ENCODE peak calls at places on chromosomes 16 and 17, in seven cellular contexts. X, V, S, N, K, A and P are unnamed samples.

GRCh38 chr17:81691196-81691595 is 7.4 kb downstream of the HGS start:
- DNase-seq in X (no peak), V (no peak), S (no peak), N (no peak), K (no peak), A (no peak), P (no peak)

GRCh38 chr17:35666967-35667552 is 64.4 kb upstream of the RASL10B start:
- DNase-seq in X (peak), V (no peak), S (no peak), N (no peak), K (peak), A (no peak), P (peak)

GRCh38 chr17:40330850-40331470 is 22.0 kb downstream of the RARA start:
- DNase-seq in X (no peak), V (no peak), S (no peak), N (no peak), K (no peak), A (no peak), P (no peak)

GRCh38 chr16:81707411-81708321 is 71.4 kb upstream of the PLCG2 start:
- DNase-seq in X (peak), V (no peak), S (no peak), N (no peak), K (peak), A (no peak), P (peak)

GRCh38 chr17:50221500-50222480 is 20.4 kb upstream of the COL1A1 start:
- DNase-seq in X (peak), V (peak), S (peak), N (no peak), K (peak), A (no peak), P (peak)

GRCh38 chr16:81633147-81633619 is 145.9 kb upstream of the PLCG2 start:
- DNase-seq in X (no peak), V (no peak), S (no peak), N (peak), K (no peak), A (no peak), P (no peak)

GRCh38 chr17:17491546-17491988 is 4.6 kb downstream of the RASD1 start:
- DNase-seq in X (no peak), V (no peak), S (no peak), N (no peak), K (no peak), A (no peak), P (no peak)

GRCh38 chr17:79830763-79831366 is 8.4 kb downstream of the CBX4 start:
- DNase-seq in X (no peak), V (no peak), S (no peak), N (no peak), K (no peak), A (no peak), P (no peak)

GRCh38 chr17:2931426-2931825 is 132.0 kb downstream of the OR1D5 start:
- DNase-seq in X (no peak), V (no peak), S (no peak), N (no peak), K (no peak), A (no peak), P (no peak)

GRCh38 chr17:73591278-73592078 is 52.8 kb downstream of the SDK2 start:
- DNase-seq in X (no peak), V (no peak), S (no peak), N (peak), K (no peak), A (no peak), P (no peak)

GRCh38 chr17:19780846-19781245 is 32.7 kb upstream of the ALDH3A1 start:
- DNase-seq in X (no peak), V (no peak), S (no peak), N (no peak), K (no peak), A (no peak), P (no peak)

GRCh38 chr17:5506307-5506706 is 19.9 kb downstream of the MIS12 start:
- DNase-seq in X (no peak), V (no peak), S (no peak), N (no peak), K (no peak), A (no peak), P (no peak)

GRCh38 chr16:51407199-51407598 is 256.1 kb upstream of the SALL1 start:
- DNase-seq in X (no peak), V (no peak), S (no peak), N (no peak), K (no peak), A (no peak), P (no peak)

GRCh38 chr16:80806957-80807356 is 2.6 kb upstream of the CDYL2 start:
- DNase-seq in X (peak), V (peak), S (no peak), N (no peak), K (peak), A (no peak), P (peak)

GRCh38 chr16:67539691-67540635 is 11.3 kb downstream of the RIPOR1 start:
- DNase-seq in X (no peak), V (no peak), S (no peak), N (no peak), K (no peak), A (no peak), P (no peak)

GRCh38 chr16:88441460-88441859 is 11.6 kb upstream of the ZFPM1 start:
- DNase-seq in X (no peak), V (no peak), S (no peak), N (no peak), K (no peak), A (no peak), P (no peak)

GRCh38 chr16:9077001-9077809 is 14.2 kb upstream of the HAPSTR1 start:
- DNase-seq in X (peak), V (no peak), S (no peak), N (no peak), K (peak), A (no peak), P (peak)

GRCh38 chr16:87951550-87952538 is 610 bp downstream of the BANP start:
- DNase-seq in X (no peak), V (no peak), S (peak), N (no peak), K (no peak), A (no peak), P (peak)

GRCh38 chr17:78263736-78264340 is 32.4 kb downstream of the TMEM235 start:
- DNase-seq in X (no peak), V (no peak), S (no peak), N (no peak), K (no peak), A (no peak), P (no peak)

GRCh38 chr17:13765701-13766100 is 164.0 kb upstream of the HS3ST3A1 start:
- DNase-seq in X (peak), V (no peak), S (no peak), N (no peak), K (no peak), A (no peak), P (peak)